ENCODE peak calls at places on chromosomes 12 and 14, in six cellular contexts. X is neuronal stem cell, T is mesendoderm, S is IMR-90, Z is H1, Y is trophoblast cell. G is an unnamed sample.

GRCh38 chr14:100223332-100224171 is 15.4 kb upstream of the YY1 start:
- DNase-seq in X (no peak), Z (no peak), Y (peak; percentile 77), T (peak; percentile 52), S (peak; percentile 41), G (peak; percentile 54)

GRCh38 chr14:99333841-99334240 is 61.8 kb upstream of the BCL11B start:
- DNase-seq in X (no peak), Y (no peak), Z (no peak), T (no peak), S (no peak), G (no peak)

GRCh38 chr12:117837737-117838050 is 131.1 kb downstream of the KSR2 start:
- DNase-seq in X (no peak), Z (no peak), Y (no peak), S (no peak), T (no peak), G (no peak)

GRCh38 chr14:56555921-56556570 is 23.6 kb upstream of the TMEM260 start:
- DNase-seq in Z (no peak), T (peak; percentile 89), X (peak; percentile 29), Y (peak; percentile 55), S (peak; percentile 43), G (peak; percentile 41)

GRCh38 chr12:76242813-76243540 is 105.2 kb downstream of the BBS10 start:
- DNase-seq in X (no peak), Z (no peak), Y (no peak), S (peak; percentile 75), T (no peak), G (no peak)

GRCh38 chr12:106224392-106224706 is 23.5 kb downstream of the CKAP4 start:
- DNase-seq in Z (no peak), Y (no peak), S (no peak), T (no peak), X (no peak), G (no peak)

GRCh38 chr12:120247621-120248030 is 17.9 kb downstream of the PXN start:
- DNase-seq in Z (no peak), Y (peak; percentile 90), S (peak; percentile 77), T (no peak), X (no peak), G (peak; percentile 87)

GRCh38 chr14:77120771-77121743 is 20.5 kb downstream of the ZDHHC22 start:
- DNase-seq in Y (no peak), X (no peak), Z (no peak), S (no peak), T (no peak), G (no peak)

GRCh38 chr12:1800646-1801284 is 19.6 kb upstream of the LRTM2 start:
- DNase-seq in Z (peak; percentile 68), X (peak; percentile 45), S (peak; percentile 54), Y (no peak), T (peak; percentile 79), G (peak; percentile 60)

GRCh38 chr12:55626154-55626553 is 10.5 kb upstream of the OR10P1 start:
- DNase-seq in T (no peak), Z (no peak), X (no peak), Y (no peak), S (no peak), G (no peak)

GRCh38 chr12:69900720-69901131 is 75.7 kb downstream of the MYRFL start:
- DNase-seq in Y (peak; percentile 99), Z (peak; percentile 88), X (peak; percentile 76), S (peak; percentile 54), T (peak; percentile 87), G (peak; percentile 66)

GRCh38 chr12:115042341-115042740 is 358.4 kb upstream of the TBX3 start:
- DNase-seq in T (no peak), Y (no peak), S (peak; percentile 0), X (no peak), Z (no peak), G (no peak)

GRCh38 chr12:26940820-26941219 is 2.5 kb downstream of the FGFR1OP2 start:
- DNase-seq in Z (no peak), Y (no peak), X (no peak), T (no peak), S (peak; percentile 15), G (peak; percentile 11)

GRCh38 chr12:2192231-2192630 is 139.4 kb downstream of the CACNA1C start:
- DNase-seq in Z (no peak), S (no peak), X (no peak), T (no peak), Y (no peak), G (no peak)

GRCh38 chr14:68384335-68384734 is 408.5 kb downstream of the ZFP36L1 start:
- DNase-seq in X (no peak), Z (no peak), T (no peak), S (no peak), Y (peak; percentile 43), G (peak; percentile 54)

GRCh38 chr12:101923049-101923718 is 45.8 kb downstream of the DRAM1 start:
- DNase-seq in X (no peak), Y (no peak), T (no peak), Z (no peak), S (no peak), G (no peak)

GRCh38 chr12:56224954-56225353 is 812 bp downstream of the NABP2 start:
- DNase-seq in Z (no peak), T (no peak), Y (no peak), S (no peak), X (no peak), G (no peak)

GRCh38 chr12:117141097-117141898 is 42.1 kb upstream of the TESC start:
- DNase-seq in T (no peak), S (no peak), X (no peak), Z (no peak), Y (no peak), G (no peak)

GRCh38 chr12:90261283-90261682 is 552.6 kb upstream of the ATP2B1 start:
- DNase-seq in Y (peak; percentile 51), X (no peak), T (no peak), S (peak; percentile 9), Z (no peak), G (peak; percentile 25)

GRCh38 chr14:34246206-34246605 is 215.8 kb downstream of the SPTSSA start:
- DNase-seq in X (no peak), S (no peak), Z (no peak), Y (no peak), T (no peak), G (no peak)

GRCh38 chr12:79698966-79699365 is 8.2 kb upstream of the PAWR start:
- DNase-seq in X (no peak), T (no peak), S (no peak), Y (no peak), Z (no peak), G (no peak)

GRCh38 chr14:95362180-95362494 is 42.4 kb upstream of the CLMN start:
- DNase-seq in S (no peak), Y (no peak), Z (no peak), X (no peak), T (peak; percentile 63), G (no peak)

GRCh38 chr12:50751921-50752721 is 11.8 kb upstream of the ATF1 start:
- DNase-seq in Y (no peak), X (no peak), S (peak; percentile 69), Z (no peak), T (no peak), G (peak; percentile 4)

GRCh38 chr12:9347328-9348127 is 139.3 kb upstream of the PZP start:
- DNase-seq in T (no peak), X (no peak), Z (no peak), S (peak; percentile 13), Y (peak; percentile 15), G (peak; percentile 59)

GRCh38 chr14:53128303-53128702 is 24.8 kb downstream of the DDHD1 start:
- DNase-seq in X (no peak), Y (no peak), T (peak; percentile 6), Z (no peak), S (no peak), G (no peak)

GRCh38 chr12:108560321-108560721 is 652 bp downstream of the SART3 start:
- DNase-seq in S (peak; percentile 64), T (peak; percentile 38), Z (no peak), Y (peak; percentile 16), X (no peak), G (peak; percentile 64)

GRCh38 chr14:101340556-101340955 is 220.7 kb upstream of the DIO3 start:
- DNase-seq in X (no peak), S (no peak), Y (no peak), Z (no peak), T (no peak), G (no peak)

GRCh38 chr12:128791395-128792322 is 32.1 kb downstream of the SLC15A4 start:
- DNase-seq in Z (no peak), Y (no peak), X (no peak), T (no peak), S (peak; percentile 13), G (no peak)

GRCh38 chr14:68688872-68689371 is 103.9 kb downstream of the ZFP36L1 start:
- DNase-seq in Y (peak; percentile 37), T (no peak), Z (peak; percentile 50), X (peak; percentile 23), S (peak; percentile 76), G (peak; percentile 71)

GRCh38 chr12:77493311-77493710 is 337.4 kb upstream of the NAV3 start:
- DNase-seq in Y (no peak), S (no peak), T (peak; percentile 58), Z (no peak), X (no peak), G (no peak)

GRCh38 chr12:104903648-104904423 is 54.3 kb downstream of the SLC41A2 start:
- DNase-seq in X (no peak), T (no peak), Z (no peak), S (no peak), Y (no peak), G (no peak)

GRCh38 chr12:49018282-49019119 is at the start of gene PRKAG1:
- DNase-seq in X (peak; percentile 95), Y (peak; percentile 96), T (peak; percentile 99), Z (peak; percentile 96), S (peak; percentile 97), G (peak; percentile 98)
- H4K8ac ChIP-seq in X (no peak within 1 kb of the TSS), Y (peak within 1 kb of the TSS; percentile 95), T (no peak within 1 kb of the TSS), Z (peak within 1 kb of the TSS; percentile 90), S (peak within 1 kb of the TSS; percentile 100), G (peak within 1 kb of the TSS; percentile 93)

GRCh38 chr14:89955418-89956293 is at the start of gene TDP1:
- DNase-seq in T (peak; percentile 99), Z (peak; percentile 97), Y (peak; percentile 99), X (peak; percentile 97), S (peak; percentile 92), G (peak; percentile 96)
- H3K4me3 ChIP-seq in T (peak within 1 kb of the TSS; percentile 92), Z (peak within 1 kb of the TSS; percentile 74), Y (peak within 1 kb of the TSS; percentile 96), X (peak within 1 kb of the TSS; percentile 96), S (peak within 1 kb of the TSS; percentile 73), G (peak within 1 kb of the TSS; percentile 86)

DNA sequence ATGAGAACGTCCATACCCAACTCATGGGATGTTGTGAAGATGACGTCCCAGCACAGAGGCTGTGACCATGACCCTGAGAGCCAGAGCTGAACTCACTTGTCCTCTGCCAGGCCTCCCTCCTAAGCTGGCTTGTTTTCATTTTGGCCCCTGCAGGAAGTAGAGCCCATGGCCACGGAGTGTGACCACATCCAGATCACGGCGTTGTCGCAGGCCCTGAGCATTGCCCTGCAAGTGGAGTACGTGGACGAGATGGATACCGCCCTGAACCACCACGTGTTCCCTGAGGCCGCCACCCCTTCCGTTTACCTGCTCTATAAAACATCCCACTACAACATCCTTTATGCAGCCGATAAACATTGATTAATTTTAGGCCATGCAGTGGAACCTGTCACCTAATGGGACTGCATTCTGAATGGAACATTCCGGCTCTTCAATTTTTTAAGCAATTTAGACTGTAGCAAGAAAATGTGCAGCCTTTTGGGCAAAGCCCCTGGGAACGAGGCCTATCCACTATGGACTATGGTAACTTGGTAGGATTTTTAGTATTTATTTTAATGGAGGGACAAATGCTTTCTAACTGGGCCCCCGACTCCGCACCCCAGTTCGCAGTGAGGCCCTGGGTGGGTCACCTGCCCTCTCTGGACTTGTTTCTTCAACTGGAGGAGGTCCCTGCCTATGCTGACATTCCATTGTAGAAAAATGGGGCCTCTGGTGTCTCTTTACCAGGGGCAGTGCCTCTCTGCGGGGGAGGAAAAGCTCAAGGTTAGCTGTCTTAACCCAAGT is 19.6 kb downstream of the OTUB2 start:
- DNase-seq in T (no peak), S (no peak), X (no peak), Z (no peak), Y (no peak), G (no peak)
- H4K8ac ChIP-seq in T (no peak overlapping the region), S (no peak overlapping the region), X (no peak overlapping the region), Z (no peak overlapping the region), Y (no peak overlapping the region), G (no peak overlapping the region)

GRCh38 chr12:88932457-88932856 is 352.2 kb upstream of the KITLG start:
- DNase-seq in Z (no peak), Y (no peak), S (no peak), X (no peak), T (no peak), G (no peak)
- H3K4me3 ChIP-seq in Z (no peak overlapping the region), Y (no peak overlapping the region), S (no peak overlapping the region), X (no peak overlapping the region), T (no peak overlapping the region), G (no peak overlapping the region)